ENCODE peak calls at places on chromosomes 11 and 22, in seven cellular contexts. D is activated T-helper 1 cell treated with Interleukin-2 at 50 U/mL for 16 hours, X is ascending aorta, T is AG08395, A is NB4, H is skeletal muscle cell, N is islet precursor cell. C is an unnamed sample.

GRCh38 chr22:48901324-48901723 is 926.3 kb downstream of the BRD1 start:
- DNase-seq in A (no peak), N (peak; percentile 41), D (no peak), T (no peak), X (peak; percentile 22), H (no peak), C (no peak)

GRCh38 chr11:105312266-105312665 is 172.7 kb upstream of the CARD18 start:
- DNase-seq in A (no peak), H (no peak), N (no peak), T (no peak), X (no peak), D (no peak), C (no peak)

GRCh38 chr11:123653997-123654565 is 343 bp downstream of the SCN3B start:
- DNase-seq in X (no peak), A (peak; percentile 47), N (peak; percentile 88), T (peak; percentile 72), H (no peak), D (no peak), C (no peak)

GRCh38 chr11:133163463-133164419 is 368.6 kb downstream of the OPCML start:
- DNase-seq in D (no peak), T (peak; percentile 45), H (no peak), X (no peak), A (peak; percentile 65), N (no peak), C (no peak)

GRCh38 chr11:85809881-85810280 is 1.1 kb downstream of the SYTL2 start:
- DNase-seq in A (peak; percentile 75), T (peak; percentile 9), X (no peak), N (peak; percentile 86), D (no peak), H (no peak), C (no peak)

GRCh38 chr11:14644396-14645246 is 1.0 kb downstream of the PDE3B start:
- DNase-seq in N (peak; percentile 81), H (no peak), X (peak; percentile 67), D (peak; percentile 20), A (peak; percentile 55), T (no peak), C (peak; percentile 20)

GRCh38 chr11:44740967-44741366 is 14.2 kb downstream of the TSPAN18 start:
- DNase-seq in X (no peak), A (no peak), H (no peak), T (no peak), D (no peak), N (no peak), C (no peak)

GRCh38 chr22:38788417-38788816 is 5.5 kb downstream of the DNAL4 start:
- DNase-seq in D (no peak), H (peak; percentile 76), X (peak; percentile 73), T (peak; percentile 87), A (no peak), N (no peak), C (no peak)

GRCh38 chr11:123202155-123202714 is 7.2 kb upstream of the CLMP start:
- DNase-seq in D (no peak), X (no peak), T (no peak), A (no peak), N (peak; percentile 66), H (peak; percentile 67), C (no peak)

GRCh38 chr11:90855531-90855930 is 632.7 kb upstream of the CHORDC1 start:
- DNase-seq in D (no peak), N (no peak), T (no peak), X (no peak), H (no peak), A (no peak), C (no peak)

GRCh38 chr11:12185914-12186313 is 75.5 kb downstream of the MICAL2 start:
- DNase-seq in D (no peak), T (no peak), N (no peak), A (no peak), X (peak; percentile 83), H (peak; percentile 68), C (no peak)

GRCh38 chr11:66689661-66690590 is 12.2 kb upstream of the RBM4B start:
- DNase-seq in D (no peak), H (no peak), T (no peak), X (no peak), N (no peak), A (no peak), C (no peak)

GRCh38 chr11:122637538-122637937 is 18.0 kb upstream of the UBASH3B start:
- DNase-seq in N (no peak), H (no peak), D (no peak), A (no peak), X (no peak), T (no peak), C (no peak)

GRCh38 chr11:106496677-106497076 is 419.2 kb downstream of the AASDHPPT start:
- DNase-seq in D (no peak), H (no peak), A (no peak), X (no peak), N (no peak), T (no peak), C (no peak)

GRCh38 chr11:115598502-115598901 is 94.3 kb upstream of the CADM1 start:
- DNase-seq in A (no peak), H (no peak), D (no peak), X (no peak), N (no peak), T (no peak), C (no peak)

GRCh38 chr22:48594757-48595510 is 1232.7 kb downstream of the BRD1 start:
- DNase-seq in H (no peak), T (no peak), X (no peak), D (no peak), A (no peak), N (no peak), C (no peak)

GRCh38 chr11:34600339-34601084 is 20.4 kb upstream of the EHF start:
- DNase-seq in D (no peak), N (no peak), T (no peak), H (no peak), X (no peak), A (no peak), C (no peak)

GRCh38 chr11:95477981-95478380 is 247.0 kb upstream of the SESN3 start:
- DNase-seq in T (no peak), X (no peak), D (no peak), A (no peak), N (no peak), H (no peak), C (no peak)

GRCh38 chr11:45590743-45591142 is 74.7 kb downstream of the CHST1 start:
- DNase-seq in N (no peak), T (no peak), X (peak; percentile 85), D (no peak), H (no peak), A (no peak), C (no peak)

GRCh38 chr11:130161441-130161840 is 1.9 kb downstream of the ST14 start:
- DNase-seq in D (no peak), H (no peak), X (no peak), T (no peak), N (no peak), A (no peak), C (no peak)

GRCh38 chr22:39581303-39581702 is 10.8 kb downstream of the CACNA1I start:
- DNase-seq in N (no peak), T (no peak), D (no peak), A (no peak), H (no peak), X (no peak), C (no peak)

GRCh38 chr11:64165482-64165841 is 451 bp downstream of the MACROD1 start:
- DNase-seq in T (no peak), D (no peak), A (peak; percentile 64), X (no peak), N (no peak), H (no peak), C (no peak)

GRCh38 chr22:29715240-29715639 is 4.6 kb upstream of the CABP7 start:
- DNase-seq in D (no peak), X (no peak), T (no peak), H (no peak), N (no peak), A (peak; percentile 15), C (no peak)

GRCh38 chr11:40290031-40290650 is 1169.3 kb downstream of the LRRC4C start:
- DNase-seq in X (no peak), D (no peak), H (no peak), N (no peak), A (no peak), T (no peak), C (no peak)

GRCh38 chr11:57358991-57359390 is 20.8 kb downstream of the P2RX3 start:
- DNase-seq in N (no peak), H (no peak), A (no peak), D (no peak), X (no peak), T (no peak), C (no peak)

GRCh38 chr11:64553554-64554201 is 37.3 kb upstream of the SLC22A12 start:
- DNase-seq in N (peak; percentile 72), D (peak; percentile 19), X (no peak), A (peak; percentile 55), T (peak; percentile 71), H (no peak), C (peak; percentile 32)

GRCh38 chr22:20624161-20624616 is 116.8 kb downstream of the MED15 start:
- DNase-seq in H (no peak), N (no peak), X (no peak), D (no peak), A (no peak), T (peak; percentile 14), C (no peak)

GRCh38 chr11:1832181-1832988 is 2.4 kb upstream of the SYT8 start:
- DNase-seq in A (peak; percentile 54), T (peak; percentile 59), H (no peak), D (peak; percentile 46), X (peak; percentile 74), N (no peak), C (peak; percentile 50)

GRCh38 chr11:112321521-112322172 is 61.0 kb upstream of the PLET1 start:
- DNase-seq in H (peak; percentile 91), N (peak; percentile 67), A (peak; percentile 80), D (no peak), X (no peak), T (peak; percentile 45), C (no peak)

GRCh38 chr11:86160546-86161149 is 83.9 kb upstream of the EED start:
- DNase-seq in N (no peak), D (no peak), H (no peak), A (no peak), T (no peak), X (no peak), C (no peak)